ENCODE peak calls at places on chromosomes 7 and 10, in eight cellular contexts. O is A549, U is Panc1, S is SK-N-SH, E is HepG2, A is GM23338, T is HCT116, J is GM12878. V is an unnamed sample.

GRCh38 chr7:68155676-68156075 is 1159.0 kb downstream of the TYW1 start:
- DNase-seq in J (no peak), U (no peak), S (no peak), A (no peak), E (no peak), T (no peak), O (no peak), V (no peak)

GRCh38 chr7:5532520-5533335 is 109.1 kb upstream of the TNRC18 start:
- DNase-seq in J (peak), E (peak), U (no peak), O (no peak), A (peak), T (no peak), S (peak), V (peak)

GRCh38 chr7:27148776-27149641 is 1.4 kb upstream of the HOXA6 start:
- DNase-seq in S (no peak), E (no peak), A (peak), J (no peak), U (no peak), O (no peak), T (no peak), V (no peak)

GRCh38 chr7:70570029-70570428 is 561.9 kb upstream of the GALNT17 start:
- DNase-seq in S (no peak), J (no peak), U (no peak), T (no peak), A (no peak), E (no peak), O (no peak), V (no peak)

GRCh38 chr7:3760696-3761095 is 459.6 kb downstream of the SDK1 start:
- DNase-seq in T (no peak), O (no peak), J (no peak), A (no peak), E (no peak), S (no peak), U (no peak), V (no peak)

GRCh38 chr7:38451840-38452239 is 178.4 kb upstream of the TARP start:
- DNase-seq in O (peak), T (peak), E (peak), A (peak), S (peak), U (peak), J (no peak), V (no peak)

GRCh38 chr7:26291699-26292538 is at the start of gene SNX10:
- DNase-seq in S (peak), E (peak), O (peak), J (no peak), T (peak), U (no peak), A (peak), V (peak)

GRCh38 chr10:84135836-84136235 is 3.5 kb upstream of the GHITM start:
- DNase-seq in E (peak), T (no peak), S (no peak), O (no peak), J (no peak), U (no peak), A (no peak), V (no peak)

GRCh38 chr10:31123946-31124345 is 92.3 kb upstream of the ZNF438 start:
- DNase-seq in T (no peak), J (no peak), A (no peak), O (no peak), E (no peak), U (no peak), S (no peak), V (no peak)

GRCh38 chr10:97888641-97889262 is 39.1 kb downstream of the GOLGA7B start:
- DNase-seq in U (no peak), E (no peak), J (no peak), O (peak), T (peak), A (peak), S (peak), V (no peak)

GRCh38 chr10:24674892-24675632 is 48.6 kb downstream of the ARHGAP21 start:
- DNase-seq in S (no peak), A (no peak), T (no peak), U (no peak), J (no peak), O (no peak), E (no peak), V (no peak)

GRCh38 chr7:63925262-63925625 is 73.4 kb upstream of the ZNF722 start:
- DNase-seq in U (no peak), E (no peak), O (no peak), T (no peak), A (no peak), S (peak), J (no peak), V (no peak)

GRCh38 chr7:117470777-117471176 is 9.0 kb upstream of the CFTR start:
- DNase-seq in S (no peak), A (no peak), J (peak), E (no peak), U (no peak), T (no peak), O (no peak), V (no peak)

GRCh38 chr10:88536437-88536836 is 46.7 kb downstream of the RNLS start:
- DNase-seq in E (no peak), O (no peak), A (no peak), T (no peak), S (no peak), J (no peak), U (no peak), V (no peak)

GRCh38 chr10:9786101-9786500 is 1231.6 kb upstream of the CELF2 start:
- DNase-seq in S (no peak), J (no peak), U (no peak), A (no peak), T (no peak), E (no peak), O (no peak), V (no peak)

GRCh38 chr10:50992972-50993766 is 81.1 kb upstream of the PRKG1 start:
- DNase-seq in J (no peak), S (peak), T (no peak), E (no peak), U (no peak), O (no peak), A (no peak), V (no peak)

GRCh38 chr7:91233201-91233600 is 31.0 kb upstream of the FZD1 start:
- DNase-seq in O (no peak), T (no peak), E (no peak), J (no peak), U (no peak), S (no peak), A (no peak), V (no peak)

GRCh38 chr10:103658049-103658577 is 164.6 kb downstream of the NEURL1 start:
- DNase-seq in S (no peak), E (peak), T (no peak), U (no peak), J (no peak), O (no peak), A (no peak), V (no peak)

GRCh38 chr10:122658356-122659049 is 41.1 kb downstream of the C10orf120 start:
- DNase-seq in E (no peak), S (no peak), O (no peak), J (no peak), A (no peak), T (no peak), U (no peak), V (no peak)

GRCh38 chr10:68224810-68225209 is 7.1 kb downstream of the ATOH7 start:
- DNase-seq in T (no peak), J (no peak), E (no peak), U (no peak), O (no peak), A (no peak), S (no peak), V (no peak)

GRCh38 chr7:130961128-130961601 is 227.2 kb upstream of the KLF14 start:
- DNase-seq in T (peak), O (no peak), U (no peak), E (no peak), J (peak), S (no peak), A (no peak), V (peak)

GRCh38 chr10:84957427-84957826 is 629.0 kb downstream of the CCSER2 start:
- DNase-seq in J (no peak), A (no peak), O (no peak), T (no peak), E (no peak), S (no peak), U (no peak), V (no peak)

GRCh38 chr10:75211007-75211735 is 575 bp downstream of the VDAC2 start:
- DNase-seq in J (no peak), E (peak), A (peak), T (no peak), O (no peak), U (no peak), S (peak), V (peak)

GRCh38 chr10:67550042-67550441 is 146.0 kb downstream of the CTNNA3 start:
- DNase-seq in U (no peak), A (no peak), E (no peak), J (no peak), S (no peak), O (no peak), T (no peak), V (no peak)

GRCh38 chr7:38306136-38306535 is 32.7 kb upstream of the TARP start:
- DNase-seq in E (no peak), S (no peak), J (no peak), T (no peak), U (no peak), A (no peak), O (no peak), V (no peak)

GRCh38 chr7:111274882-111275281 is 184.0 kb downstream of the LRRN3 start:
- DNase-seq in S (no peak), O (no peak), J (no peak), E (no peak), T (no peak), U (no peak), A (no peak), V (no peak)
- TF ChIP-seq REST in S (no peak), O (no peak), J (no peak), E (no peak), T (no peak), U (no peak), A (no peak), V (no peak)

GRCh38 chr10:49395741-49396665 is at the start of gene DRGX:
- DNase-seq in S (peak), O (no peak), J (no peak), E (no peak), A (peak), T (no peak), U (no peak), V (no peak)
- H3K4me3 ChIP-seq in S (no peak), O (no peak), J (no peak), E (no peak), A (peak), T (no peak), U (peak), V (no peak)

GRCh38 chr7:22331704-22332103 is 25.2 kb downstream of the RAPGEF5 start:
- DNase-seq in O (no peak), T (no peak), S (no peak), J (no peak), A (no peak), U (no peak), E (no peak), V (no peak)

GRCh38 chr7:22332481-22332880 is 24.5 kb downstream of the RAPGEF5 start:
- DNase-seq in U (no peak), S (no peak), T (no peak), A (no peak), O (no peak), E (no peak), J (no peak), V (no peak)

GRCh38 chr7:22329816-22330524 is 27.0 kb downstream of the RAPGEF5 start:
- DNase-seq in O (no peak), A (no peak), J (no peak), E (no peak), S (no peak), T (no peak), U (no peak), V (no peak)

GRCh38 chr7:22330903-22331302 is 26.1 kb downstream of the RAPGEF5 start:
- DNase-seq in O (no peak), U (no peak), S (no peak), E (no peak), J (no peak), T (no peak), A (no peak), V (no peak)

DNA sequence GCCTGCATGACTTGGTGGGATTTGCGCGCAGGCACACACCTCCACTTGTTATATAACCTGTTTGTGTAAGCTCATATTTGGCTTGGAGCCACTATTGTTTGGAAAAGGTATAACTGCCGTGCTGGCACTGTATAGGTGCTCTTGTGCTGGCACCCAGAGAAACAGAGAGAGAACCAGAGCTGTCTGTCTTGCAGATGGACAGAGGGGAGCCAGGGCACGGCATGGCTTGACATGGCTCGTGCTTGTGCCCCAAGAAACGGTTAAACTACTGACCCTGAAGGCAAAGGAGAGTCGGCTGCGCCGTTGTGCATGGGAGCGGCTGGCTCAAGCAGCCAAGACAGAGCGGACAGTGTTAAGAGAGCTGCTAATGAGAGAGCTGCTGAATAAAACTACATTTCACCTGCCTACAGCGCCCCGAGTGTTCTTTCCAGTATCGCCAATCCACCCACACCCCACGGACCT is 23.2 kb downstream of the RAPGEF5 start:
- DNase-seq in E (no peak), U (no peak), S (no peak), J (no peak), O (no peak), A (no peak), T (no peak), V (no peak)
- H3K27ac ChIP-seq in E (no peak), U (no peak), S (no peak), J (no peak), O (no peak), A (peak), T (no peak), V (no peak)

GRCh38 chr10:43322769-43323168 is 48.7 kb upstream of the FXYD4 start:
- DNase-seq in E (no peak), T (no peak), U (no peak), O (peak), S (peak), A (peak), J (no peak), V (no peak)
- TF ChIP-seq REST in E (no peak), T (no peak), U (no peak), O (no peak), S (no peak), A (no peak), J (no peak), V (no peak)

DNA sequence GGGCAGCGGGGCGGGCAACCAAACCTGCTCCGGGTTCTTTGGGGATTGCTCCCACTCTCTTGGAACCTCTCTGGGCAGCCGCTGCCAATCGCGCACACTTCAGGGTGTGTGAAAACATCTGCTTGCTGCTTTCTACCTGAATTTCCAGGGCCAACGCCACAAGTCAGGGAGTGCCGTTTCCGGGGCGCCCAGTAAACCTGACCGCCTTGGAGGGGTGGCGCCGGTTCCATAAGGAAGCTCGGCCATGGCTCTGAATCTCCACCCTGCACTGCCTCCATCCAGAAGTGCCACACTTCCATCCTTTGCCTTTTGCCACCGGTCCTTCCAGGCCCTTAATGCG is 679 bp upstream of the AFAP1L2 start:
- DNase-seq in E (no peak), S (no peak), J (no peak), T (no peak), U (no peak), O (peak), A (no peak), V (no peak)
- H3K4me3 ChIP-seq in E (no peak), S (no peak), J (peak), T (no peak), U (peak), O (peak), A (peak), V (no peak)

GRCh38 chr7:767941-768729 is 41.1 kb upstream of the PRKAR1B start:
- DNase-seq in A (no peak), J (no peak), E (no peak), U (no peak), T (no peak), O (no peak), S (peak), V (no peak)
- H3K27ac ChIP-seq in A (no peak), J (no peak), E (no peak), U (no peak), T (no peak), O (no peak), S (peak), V (no peak)

GRCh38 chr10:76429642-76430041 is 998.2 kb downstream of the LRMDA start:
- DNase-seq in S (no peak), T (no peak), E (no peak), O (no peak), J (no peak), U (no peak), A (peak), V (no peak)

GRCh38 chr10:76432274-76433012 is 1001.0 kb downstream of the LRMDA start:
- DNase-seq in A (peak), S (peak), O (no peak), T (no peak), E (no peak), U (no peak), J (no peak), V (no peak)

GRCh38 chr10:76429331-76429625 is 997.9 kb downstream of the LRMDA start:
- DNase-seq in S (no peak), O (no peak), A (no peak), U (no peak), T (no peak), J (no peak), E (no peak), V (no peak)

GRCh38 chr10:76430330-76430729 is 998.9 kb downstream of the LRMDA start:
- DNase-seq in O (no peak), J (no peak), A (no peak), U (no peak), E (no peak), S (no peak), T (no peak), V (no peak)

GRCh38 chr10:76428541-76429330 is 997.3 kb downstream of the LRMDA start:
- DNase-seq in E (no peak), J (no peak), S (no peak), O (no peak), U (no peak), A (peak), T (no peak), V (no peak)
- TF ChIP-seq REST in E (no peak), J (no peak), S (no peak), O (no peak), U (no peak), A (no peak), T (no peak), V (no peak)